ENCODE peak calls at places on chromosomes 5 and 9, in eight cellular contexts. K is stomach, A is breast epithelium, Z is transverse colon, R is esophagus muscularis mucosa, F is spleen, O is Panc1, J is endothelial cell of umbilical vein. U is an unnamed sample.
A peak's percentile ranks its signal among the peaks of the same experiment; 100 is the strongest.

GRCh38 chr5:35030426-35030825 is 17.3 kb downstream of the AGXT2 start:
- DNase-seq in O (no peak), F (no peak), J (no peak), A (no peak), Z (no peak), K (no peak), R (no peak), U (peak; percentile 7)

GRCh38 chr5:134647750-134648424 is 698 bp upstream of the SEC24A start:
- DNase-seq in K (no peak), Z (peak; percentile 11), F (no peak), J (no peak), A (no peak), O (peak; percentile 10), R (no peak), U (peak; percentile 41)

GRCh38 chr5:115895821-115896220 is 54.1 kb downstream of the AP3S1 start:
- DNase-seq in O (no peak), F (no peak), A (no peak), J (no peak), R (no peak), K (no peak), Z (no peak), U (no peak)

GRCh38 chr5:167063788-167064187 is 1227.7 kb upstream of the WWC1 start:
- DNase-seq in Z (no peak), O (no peak), F (no peak), R (no peak), J (no peak), K (no peak), A (no peak), U (no peak)

GRCh38 chr9:99393993-99394392 is 171.9 kb downstream of the SEC61B start:
- DNase-seq in F (no peak), Z (no peak), K (no peak), A (no peak), O (no peak), R (no peak), J (no peak), U (no peak)

GRCh38 chr5:133696782-133697507 is 84.6 kb upstream of the FSTL4 start:
- DNase-seq in K (no peak), A (no peak), O (no peak), Z (no peak), J (no peak), F (peak; percentile 39), R (no peak), U (no peak)

GRCh38 chr5:89457411-89458329 is 574.7 kb upstream of the MEF2C start:
- DNase-seq in K (no peak), J (peak; percentile 53), O (peak; percentile 50), R (no peak), Z (no peak), F (no peak), A (peak; percentile 40), U (no peak)

GRCh38 chr5:130237721-130238120 is 333.5 kb downstream of the CHSY3 start:
- DNase-seq in F (no peak), Z (no peak), R (no peak), J (peak; percentile 87), A (no peak), O (no peak), K (no peak), U (no peak)

GRCh38 chr5:139915834-139916233 is 120.2 kb downstream of the PSD2 start:
- DNase-seq in F (no peak), O (no peak), Z (no peak), K (no peak), A (no peak), R (no peak), J (no peak), U (no peak)

GRCh38 chr9:90915693-90916092 is 114.1 kb downstream of the SYK start:
- DNase-seq in F (peak; percentile 74), J (no peak), K (peak; percentile 41), R (no peak), O (no peak), Z (peak; percentile 58), A (no peak), U (no peak)

GRCh38 chr5:155947394-155948062 is 379.4 kb upstream of the SGCD start:
- DNase-seq in O (no peak), J (no peak), Z (no peak), F (no peak), R (no peak), A (no peak), K (no peak), U (no peak)

GRCh38 chr5:59840200-59840601 is 53.3 kb downstream of the PDE4D start:
- DNase-seq in A (no peak), Z (no peak), O (no peak), F (no peak), J (peak; percentile 23), R (no peak), K (no peak), U (no peak)

GRCh38 chr5:80960531-80961375 is 590 bp downstream of the RASGRF2 start:
- DNase-seq in Z (peak; percentile 10), A (no peak), R (no peak), F (peak; percentile 80), J (peak; percentile 25), K (no peak), O (no peak), U (no peak)

GRCh38 chr5:169988947-169989346 is 8.7 kb upstream of the INSYN2B start:
- DNase-seq in R (no peak), A (no peak), J (peak; percentile 75), O (no peak), Z (no peak), F (no peak), K (no peak), U (no peak)

GRCh38 chr5:8843766-8844165 is 702.1 kb downstream of the SEMA5A start:
- DNase-seq in F (no peak), K (no peak), O (no peak), A (no peak), J (no peak), Z (no peak), R (no peak), U (no peak)

GRCh38 chr9:88936668-88937067 is 54.6 kb upstream of the S1PR3 start:
- DNase-seq in R (peak; percentile 93), F (no peak), K (no peak), O (no peak), J (no peak), A (peak; percentile 26), Z (no peak), U (no peak)

GRCh38 chr5:146313027-146313426 is 25.6 kb upstream of the POU4F3 start:
- DNase-seq in J (no peak), Z (no peak), R (no peak), A (no peak), O (no peak), F (no peak), K (no peak), U (peak; percentile 81)

GRCh38 chr9:21551401-21551800 is 69.3 kb upstream of the IFNE start:
- DNase-seq in O (no peak), A (no peak), J (peak; percentile 46), F (no peak), K (no peak), Z (no peak), R (no peak), U (no peak)

GRCh38 chr5:140642718-140643117 is 3.5 kb downstream of the TMCO6 start:
- DNase-seq in O (no peak), Z (no peak), R (no peak), J (no peak), F (no peak), A (no peak), K (no peak), U (no peak)

GRCh38 chr9:128558431-128559310 is 6.3 kb downstream of the SPTAN1 start:
- DNase-seq in J (peak; percentile 97), F (peak; percentile 82), O (no peak), R (no peak), K (peak; percentile 87), Z (peak; percentile 85), A (peak; percentile 62), U (peak; percentile 39)

DNA sequence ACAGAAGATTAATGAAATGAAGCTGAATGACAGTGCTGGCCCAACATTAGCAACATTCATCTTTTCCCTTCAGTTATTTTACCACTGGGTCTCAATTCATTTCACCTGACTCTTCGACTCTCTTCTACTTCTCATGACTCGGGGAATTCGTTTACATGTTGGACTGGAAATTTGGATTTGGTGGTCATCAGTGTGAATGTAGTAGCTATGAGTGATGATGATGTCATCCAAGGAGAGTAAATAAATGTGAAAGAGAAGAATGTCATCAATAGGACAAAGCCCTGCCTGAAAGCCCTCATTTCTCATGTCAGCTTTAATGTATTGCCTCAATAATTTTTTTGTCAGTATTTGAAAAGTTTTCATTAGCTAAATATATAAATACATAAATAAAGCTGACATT is 21.9 kb upstream of the CFAP95 start:
- DNase-seq in A (no peak), Z (no peak), K (no peak), F (no peak), J (no peak), R (no peak), O (no peak), U (no peak)
- TF ChIP-seq POLR2AphosphoS5 in A (no peak), Z (no peak), K (no peak), F (no peak), J (no peak), R (no peak), O (no peak), U (no peak)

DNA sequence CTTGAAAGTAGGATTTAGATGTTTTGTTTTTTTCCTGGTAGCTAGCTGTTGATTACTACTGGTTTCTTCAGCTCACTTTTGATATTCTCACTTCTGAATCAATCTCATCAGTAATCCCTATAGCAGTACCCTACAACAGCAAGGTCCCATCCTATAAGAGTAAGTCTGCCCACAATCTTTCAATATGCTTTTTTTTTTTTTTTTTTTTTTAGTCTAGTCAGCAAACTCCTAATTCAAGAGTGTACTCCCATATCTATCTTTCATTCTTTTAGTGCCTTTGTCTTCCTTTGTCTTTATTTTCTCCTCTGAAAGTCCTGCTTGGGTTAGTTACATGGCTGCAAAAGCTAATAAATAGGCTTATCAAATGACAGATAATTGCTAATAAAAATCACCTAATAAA is 362.4 kb upstream of the RIOK2 start:
- DNase-seq in K (no peak), R (no peak), J (no peak), F (no peak), O (no peak), A (no peak), Z (no peak), U (no peak)
- TF ChIP-seq POLR2AphosphoS5 in K (no peak), R (no peak), J (no peak), F (no peak), O (no peak), A (no peak), Z (no peak), U (no peak)

GRCh38 chr9:125484632-125485282 is 222.3 kb downstream of the MAPKAP1 start:
- DNase-seq in O (no peak), A (no peak), K (no peak), R (peak; percentile 91), Z (no peak), F (no peak), J (peak; percentile 59), U (no peak)
- TF ChIP-seq POLR2AphosphoS5 in O (no peak), A (no peak), K (peak; percentile 48), R (peak; percentile 70), Z (peak; percentile 62), F (no peak), J (no peak), U (no peak)

GRCh38 chr5:93573627-93573974 is 7.4 kb downstream of the NR2F1-AS1 start:
- DNase-seq in A (no peak), F (no peak), Z (no peak), R (no peak), J (no peak), O (no peak), K (no peak), U (no peak)
- TF ChIP-seq POLR2AphosphoS5 in A (no peak), F (no peak), Z (no peak), R (no peak), J (no peak), O (no peak), K (no peak), U (no peak)

GRCh38 chr5:176944276-176944675 is 45.1 kb upstream of the HK3 start:
- DNase-seq in Z (no peak), R (no peak), O (no peak), J (no peak), K (no peak), A (no peak), F (no peak), U (no peak)
- TF ChIP-seq POLR2AphosphoS5 in Z (no peak), R (no peak), O (no peak), J (no peak), K (no peak), A (no peak), F (no peak), U (no peak)

U was measured in HL-60.